ENCODE peak calls at places on chromosomes 3 and 15, in four cellular contexts. One of them, this sample, is unnamed. For H3K4me1, the result is how much of the 10 kb centered on the place peaks cover.

GRCh38 chr3:197354195-197355059 is 56.0 kb upstream of the DLG1 start:
- DNase-seq in GM12878: peak
- DNase-seq in breast epithelium: no peak
- DNase-seq in body of pancreas: no peak
- DNase-seq in this sample: peak

GRCh38 chr3:103393395-103394186 is 958.8 kb downstream of the ZPLD1 start:
- DNase-seq in body of pancreas: no peak
- DNase-seq in breast epithelium: no peak
- DNase-seq in GM12878: no peak
- DNase-seq in this sample: no peak

GRCh38 chr3:94101860-94102259 is 39.0 kb downstream of the NSUN3 start:
- DNase-seq in body of pancreas: no peak
- DNase-seq in breast epithelium: no peak
- DNase-seq in GM12878: no peak
- DNase-seq in this sample: no peak

GRCh38 chr3:129183569-129184395 is at the start of gene CNBP:
- DNase-seq in body of pancreas: peak
- DNase-seq in GM12878: peak
- DNase-seq in breast epithelium: peak
- DNase-seq in this sample: peak

GRCh38 chr3:119305271-119305670 is 11.1 kb downstream of the ARHGAP31 start:
- DNase-seq in GM12878: no peak
- DNase-seq in body of pancreas: no peak
- DNase-seq in breast epithelium: no peak
- DNase-seq in this sample: no peak

GRCh38 chr15:33526532-33526931 is 215.8 kb downstream of the RYR3 start:
- DNase-seq in body of pancreas: no peak
- DNase-seq in GM12878: no peak
- DNase-seq in breast epithelium: no peak
- DNase-seq in this sample: no peak

GRCh38 chr15:57859130-57859685 is 152.7 kb downstream of the POLR2M start:
- DNase-seq in breast epithelium: no peak
- DNase-seq in body of pancreas: no peak
- DNase-seq in GM12878: no peak
- DNase-seq in this sample: no peak

GRCh38 chr15:53307952-53308624 is 451.4 kb downstream of the WDR72 start:
- DNase-seq in GM12878: no peak
- DNase-seq in breast epithelium: no peak
- DNase-seq in body of pancreas: no peak
- DNase-seq in this sample: no peak

GRCh38 chr3:159472611-159473010 is 516.0 kb upstream of the IL12A start:
- DNase-seq in GM12878: no peak
- DNase-seq in breast epithelium: no peak
- DNase-seq in body of pancreas: no peak
- DNase-seq in this sample: no peak

GRCh38 chr3:122186372-122186771 is 2.9 kb downstream of the CASR start:
- DNase-seq in GM12878: no peak
- DNase-seq in breast epithelium: no peak
- DNase-seq in body of pancreas: peak
- DNase-seq in this sample: no peak

GRCh38 chr3:133413166-133414020 is 13.5 kb downstream of the BFSP2 start:
- DNase-seq in GM12878: no peak
- DNase-seq in breast epithelium: no peak
- DNase-seq in body of pancreas: no peak
- DNase-seq in this sample: no peak

GRCh38 chr15:45126535-45127158 is 3.0 kb downstream of the DUOXA1 start:
- DNase-seq in GM12878: no peak
- DNase-seq in breast epithelium: no peak
- DNase-seq in body of pancreas: no peak
- DNase-seq in this sample: peak

GRCh38 chr3:133097214-133097613 is 59.0 kb downstream of the TMEM108 start:
- DNase-seq in body of pancreas: no peak
- DNase-seq in GM12878: no peak
- DNase-seq in breast epithelium: no peak
- DNase-seq in this sample: no peak

GRCh38 chr15:55789066-55789660 is 46.2 kb upstream of the PRTG start:
- DNase-seq in GM12878: no peak
- DNase-seq in body of pancreas: no peak
- DNase-seq in breast epithelium: no peak
- DNase-seq in this sample: peak

GRCh38 chr15:28955686-28956421 is 70.1 kb downstream of the APBA2 start:
- DNase-seq in body of pancreas: no peak
- DNase-seq in GM12878: no peak
- DNase-seq in breast epithelium: no peak
- DNase-seq in this sample: peak

GRCh38 chr3:57026918-57027317 is 33.5 kb upstream of the SPATA12 start:
- DNase-seq in body of pancreas: peak
- DNase-seq in GM12878: no peak
- DNase-seq in breast epithelium: no peak
- DNase-seq in this sample: no peak

GRCh38 chr15:58705105-58705504 is 44.4 kb downstream of the ADAM10 start:
- DNase-seq in GM12878: no peak
- DNase-seq in breast epithelium: no peak
- DNase-seq in body of pancreas: no peak
- DNase-seq in this sample: no peak

DNA sequence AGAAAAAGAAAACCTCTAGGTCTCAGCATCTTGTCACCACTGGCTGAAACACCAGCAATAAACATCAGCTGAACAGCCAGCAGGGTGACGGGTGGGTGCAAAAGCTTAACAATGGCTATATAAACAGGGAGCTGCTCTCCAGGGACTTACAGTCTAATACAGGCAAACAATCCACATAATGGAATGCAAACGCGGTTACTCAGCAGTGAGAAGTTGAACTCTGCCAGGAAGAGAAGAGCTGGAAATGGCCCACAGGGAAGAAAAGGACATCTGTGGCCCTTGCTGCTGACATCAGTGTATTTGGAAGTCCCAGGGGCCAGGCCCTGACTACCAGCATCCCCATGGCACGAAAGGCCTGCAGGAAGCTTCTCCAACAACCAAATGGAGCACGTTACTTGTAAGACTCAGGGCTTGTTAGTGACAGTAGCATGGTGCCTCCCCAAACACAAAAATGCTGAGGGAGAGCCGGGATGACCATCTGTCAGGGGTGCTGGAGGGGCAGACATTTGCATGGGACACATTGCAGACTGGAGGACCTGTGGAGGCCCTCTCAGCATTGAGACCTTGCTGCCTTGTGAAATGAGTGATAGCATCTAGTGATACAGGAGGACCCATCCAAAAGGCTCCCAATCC is 3.0 kb downstream of the HEG1 start:
- DNase-seq in breast epithelium: no peak
- DNase-seq in body of pancreas: no peak
- DNase-seq in GM12878: no peak
- DNase-seq in this sample: no peak
- H3K4me3 ChIP-seq in breast epithelium: peak
- H3K4me3 ChIP-seq in body of pancreas: no peak
- H3K4me3 ChIP-seq in GM12878: peak
- H3K4me3 ChIP-seq in this sample: no peak

GRCh38 chr3:32391643-32392529 is at the start of gene CMTM7:
- DNase-seq in breast epithelium: peak
- DNase-seq in GM12878: no peak
- DNase-seq in body of pancreas: peak
- DNase-seq in this sample: peak
- TF ChIP-seq POLR2A in breast epithelium: no peak
- TF ChIP-seq POLR2A in GM12878: no peak
- TF ChIP-seq POLR2A in body of pancreas: peak
- TF ChIP-seq POLR2A in this sample: no peak

GRCh38 chr3:46970391-46971091 is 6.0 kb downstream of the CCDC12 start:
- DNase-seq in body of pancreas: peak
- DNase-seq in breast epithelium: no peak
- DNase-seq in GM12878: no peak
- DNase-seq in this sample: no peak

GRCh38 chr3:46971151-46971550 is 5.4 kb downstream of the CCDC12 start:
- DNase-seq in breast epithelium: no peak
- DNase-seq in body of pancreas: no peak
- DNase-seq in GM12878: no peak
- DNase-seq in this sample: peak

GRCh38 chr3:46971742-46972141 is 4.8 kb downstream of the CCDC12 start:
- DNase-seq in breast epithelium: no peak
- DNase-seq in GM12878: no peak
- DNase-seq in body of pancreas: no peak
- DNase-seq in this sample: no peak

GRCh38 chr3:46966811-46967210 is 9.7 kb downstream of the CCDC12 start:
- DNase-seq in body of pancreas: no peak
- DNase-seq in GM12878: no peak
- DNase-seq in breast epithelium: no peak
- DNase-seq in this sample: peak

DNA sequence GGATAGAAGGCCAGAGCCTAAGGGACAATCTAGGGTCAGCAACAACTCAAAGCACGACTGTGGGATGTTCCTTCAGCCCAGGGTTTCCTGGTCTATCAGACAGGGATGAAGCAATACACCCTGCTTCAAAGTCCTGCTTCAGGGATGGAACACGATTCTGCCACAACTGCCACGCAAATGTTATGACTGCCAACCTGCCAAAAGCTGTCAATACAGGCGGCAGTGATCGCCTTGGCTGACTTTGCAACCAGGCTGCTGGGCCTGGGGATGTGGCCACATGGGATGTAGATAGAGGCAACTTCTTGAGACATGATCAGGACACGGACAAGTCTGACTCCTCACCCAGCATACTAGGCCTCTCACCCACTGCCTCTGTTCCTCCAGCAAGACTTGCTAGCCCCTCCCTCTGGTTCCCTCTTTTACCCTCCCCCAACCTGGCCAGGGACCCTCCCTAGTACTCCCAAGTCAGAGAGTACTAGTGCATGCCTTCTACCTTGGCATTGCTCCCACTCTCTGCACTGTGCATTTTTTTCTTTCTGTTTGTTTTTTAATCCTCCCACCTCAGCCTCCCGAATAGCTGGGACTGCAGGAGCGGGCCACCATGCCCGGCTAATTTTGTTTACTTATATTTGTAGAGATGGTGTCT is 7.6 kb downstream of the CCDC12 start:
- DNase-seq in GM12878: no peak
- DNase-seq in breast epithelium: no peak
- DNase-seq in body of pancreas: no peak
- DNase-seq in this sample: peak
- H3K4me1 ChIP-seq in GM12878: under half
- H3K4me1 ChIP-seq in breast epithelium: under half
- H3K4me1 ChIP-seq in body of pancreas: half or more
- H3K4me1 ChIP-seq in this sample: half or more

GRCh38 chr15:76151599-76151974 is 91.8 kb downstream of the TMEM266 start:
- DNase-seq in GM12878: no peak
- DNase-seq in body of pancreas: no peak
- DNase-seq in breast epithelium: no peak
- DNase-seq in this sample: no peak
- H3K4me3 ChIP-seq in GM12878: no peak
- H3K4me3 ChIP-seq in body of pancreas: no peak
- H3K4me3 ChIP-seq in breast epithelium: no peak
- H3K4me3 ChIP-seq in this sample: no peak

GRCh38 chr3:15161113-15161512 is 44.9 kb upstream of the CAPN7 start:
- DNase-seq in GM12878: no peak
- DNase-seq in breast epithelium: no peak
- DNase-seq in body of pancreas: no peak
- DNase-seq in this sample: no peak
- TF ChIP-seq POLR2A in GM12878: no peak
- TF ChIP-seq POLR2A in breast epithelium: no peak
- TF ChIP-seq POLR2A in body of pancreas: no peak
- TF ChIP-seq POLR2A in this sample: no peak

GRCh38 chr3:72382460-72382859 is 465.8 kb downstream of the SHQ1 start:
- DNase-seq in GM12878: no peak
- DNase-seq in body of pancreas: no peak
- DNase-seq in breast epithelium: no peak
- DNase-seq in this sample: no peak
- H3K4me1 ChIP-seq in GM12878: under half
- H3K4me1 ChIP-seq in body of pancreas: under half
- H3K4me1 ChIP-seq in breast epithelium: under half
- H3K4me1 ChIP-seq in this sample: under half

GRCh38 chr3:191499307-191500125 is 38.6 kb downstream of the PYDC2 start:
- DNase-seq in breast epithelium: no peak
- DNase-seq in GM12878: no peak
- DNase-seq in body of pancreas: peak
- DNase-seq in this sample: no peak
- H3K4me3 ChIP-seq in breast epithelium: peak
- H3K4me3 ChIP-seq in GM12878: no peak
- H3K4me3 ChIP-seq in body of pancreas: no peak
- H3K4me3 ChIP-seq in this sample: no peak

GRCh38 chr3:52236424-52236886 is 2.5 kb downstream of the TWF2 start:
- DNase-seq in GM12878: no peak
- DNase-seq in breast epithelium: no peak
- DNase-seq in body of pancreas: no peak
- DNase-seq in this sample: peak

GRCh38 chr3:52238761-52239701 is at the start of gene TWF2:
- DNase-seq in GM12878: no peak
- DNase-seq in body of pancreas: peak
- DNase-seq in breast epithelium: peak
- DNase-seq in this sample: peak

GRCh38 chr3:52238193-52238760 is 681 bp downstream of the TWF2 start:
- DNase-seq in breast epithelium: no peak
- DNase-seq in body of pancreas: no peak
- DNase-seq in GM12878: no peak
- DNase-seq in this sample: peak

GRCh38 chr3:52237006-52237658 is 1.8 kb downstream of the TWF2 start:
- DNase-seq in body of pancreas: no peak
- DNase-seq in breast epithelium: no peak
- DNase-seq in GM12878: no peak
- DNase-seq in this sample: peak

DNA sequence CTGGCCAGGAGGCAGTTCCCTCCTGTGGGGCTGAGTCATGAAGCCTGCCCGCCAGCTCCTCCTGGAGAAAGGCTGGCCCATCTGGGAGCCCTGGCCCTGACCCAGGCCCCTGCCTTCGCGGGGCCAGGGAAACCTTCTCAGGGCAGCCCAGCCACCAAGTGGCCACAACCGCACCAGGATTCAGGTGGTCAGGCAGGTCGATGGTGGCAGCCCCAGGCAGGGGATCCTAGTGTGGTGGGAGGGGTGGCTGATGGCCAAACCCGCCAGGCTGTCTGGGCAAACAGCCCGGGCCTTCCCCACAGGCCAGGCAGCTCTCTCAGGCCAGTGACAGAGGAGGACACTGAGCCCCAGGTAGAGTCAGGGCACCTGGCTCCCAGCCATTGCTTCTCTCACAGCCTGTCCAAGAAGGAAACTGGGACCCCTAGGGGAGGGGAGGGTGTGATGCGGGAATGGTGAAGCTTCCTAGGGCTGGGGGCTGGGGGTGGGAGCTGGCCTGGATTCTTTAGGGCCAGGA is 1.2 kb downstream of the TWF2 start:
- DNase-seq in breast epithelium: peak
- DNase-seq in body of pancreas: peak
- DNase-seq in GM12878: no peak
- DNase-seq in this sample: peak
- TF ChIP-seq POLR2A in breast epithelium: no peak
- TF ChIP-seq POLR2A in body of pancreas: no peak
- TF ChIP-seq POLR2A in GM12878: no peak
- TF ChIP-seq POLR2A in this sample: no peak

GRCh38 chr15:40332138-40332781 is 8.5 kb downstream of the CCDC9B start:
- DNase-seq in body of pancreas: no peak
- DNase-seq in GM12878: no peak
- DNase-seq in breast epithelium: no peak
- DNase-seq in this sample: no peak
- H3K4me1 ChIP-seq in body of pancreas: half or more
- H3K4me1 ChIP-seq in GM12878: under half
- H3K4me1 ChIP-seq in breast epithelium: under half
- H3K4me1 ChIP-seq in this sample: under half

This sample was measured in Peyer's patch.